ENCODE peak calls at places on chromosomes 5 and 9, in six cellular contexts. U, H, Z, Q, G and K are unnamed samples.

GRCh38 chr5:115948013-115948605 is 14.2 kb upstream of the LVRN start:
- DNase-seq in G (no peak), H (no peak), Q (no peak), U (no peak), Z (no peak), K (no peak)

GRCh38 chr9:137011130-137011529 is 14.8 kb upstream of the CLIC3 start:
- DNase-seq in G (no peak), Q (no peak), Z (no peak), U (no peak), H (no peak), K (no peak)

GRCh38 chr5:151056367-151057306 is 24.2 kb downstream of the TNIP1 start:
- DNase-seq in U (no peak), Q (no peak), Z (no peak), G (no peak), H (no peak), K (no peak)

GRCh38 chr9:95055851-95056551 is 261.5 kb downstream of the FANCC start:
- DNase-seq in H (no peak), U (no peak), G (no peak), Z (peak), Q (no peak), K (no peak)

GRCh38 chr9:33065157-33066076 is 11.1 kb downstream of the SMU1 start:
- DNase-seq in G (peak), Q (no peak), U (no peak), H (no peak), Z (no peak), K (peak)

GRCh38 chr5:1564182-1564748 is 40.5 kb upstream of the LPCAT1 start:
- DNase-seq in U (peak), G (no peak), Q (no peak), H (no peak), Z (no peak), K (no peak)

GRCh38 chr9:137240321-137240840 is 706 bp upstream of the TUBB4B start:
- DNase-seq in Q (peak), H (no peak), Z (peak), G (peak), U (peak), K (peak)

GRCh38 chr5:52800394-52801213 is 12.9 kb downstream of the ITGA1 start:
- DNase-seq in U (peak), Z (peak), G (peak), Q (peak), H (peak), K (peak)

GRCh38 chr5:168747987-168748777 is 169.0 kb upstream of the PANK3 start:
- DNase-seq in Q (peak), U (peak), Z (peak), H (peak), G (peak), K (peak)

GRCh38 chr9:5884191-5884590 is 6.5 kb upstream of the MLANA start:
- DNase-seq in G (no peak), H (no peak), U (peak), Q (no peak), Z (no peak), K (no peak)

GRCh38 chr5:159061186-159061796 is 38.4 kb downstream of the EBF1 start:
- DNase-seq in U (no peak), Z (peak), G (no peak), H (no peak), Q (peak), K (no peak)

GRCh38 chr9:38417003-38417965 is 7.0 kb downstream of the IGFBPL1 start:
- DNase-seq in H (peak), Z (peak), G (peak), Q (peak), U (peak), K (no peak)

GRCh38 chr9:69325409-69326212 is 596 bp downstream of the ENTREP1 start:
- DNase-seq in H (peak), U (no peak), G (no peak), Q (peak), Z (peak), K (peak)

GRCh38 chr5:8848362-8848761 is 697.5 kb downstream of the SEMA5A start:
- DNase-seq in U (no peak), Z (no peak), Q (peak), G (no peak), H (no peak), K (no peak)

GRCh38 chr5:131589510-131590348 is 45.3 kb downstream of the RAPGEF6 start:
- DNase-seq in G (peak), U (peak), Z (peak), H (peak), Q (peak), K (peak)

GRCh38 chr5:53616939-53617549 is 56.6 kb downstream of the NDUFS4 start:
- DNase-seq in U (no peak), H (peak), Z (no peak), G (no peak), Q (no peak), K (no peak)

GRCh38 chr5:82244854-82245635 is 33.1 kb downstream of the RPS23 start:
- DNase-seq in U (no peak), G (no peak), Z (no peak), H (peak), Q (no peak), K (no peak)

GRCh38 chr9:129482521-129483466 is 138.1 kb downstream of the C9orf50 start:
- DNase-seq in G (no peak), H (peak), Q (peak), Z (peak), U (peak), K (no peak)

GRCh38 chr9:75531588-75531987 is 358.9 kb upstream of the PCSK5 start:
- DNase-seq in U (no peak), G (no peak), Q (no peak), Z (no peak), H (no peak), K (no peak)

GRCh38 chr5:108687599-108688220 is 60.0 kb upstream of the FER start:
- DNase-seq in U (no peak), G (no peak), Z (no peak), H (peak), Q (no peak), K (no peak)

GRCh38 chr9:76704601-76705204 is 59.5 kb upstream of the PCA3 start:
- DNase-seq in U (peak), Q (peak), Z (peak), G (peak), H (peak), K (peak)

GRCh38 chr5:93158841-93159240 is 422.2 kb downstream of the NR2F1-AS1 start:
- DNase-seq in U (no peak), H (no peak), Q (no peak), G (no peak), Z (no peak), K (no peak)

GRCh38 chr9:121634800-121635261 is 16.6 kb upstream of the DAB2IP start:
- DNase-seq in H (peak), Z (peak), G (peak), U (peak), Q (peak), K (no peak)

GRCh38 chr5:73188764-73189521 is 15.9 kb downstream of the TMEM174 start:
- DNase-seq in U (no peak), Z (no peak), G (no peak), Q (no peak), H (peak), K (no peak)

GRCh38 chr5:14108170-14108996 is 34.8 kb upstream of the TRIO start:
- DNase-seq in G (peak), U (peak), Q (peak), H (peak), Z (peak), K (peak)

GRCh38 chr5:107913511-107913910 is 242.8 kb upstream of the EFNA5 start:
- DNase-seq in G (no peak), H (no peak), Q (no peak), Z (no peak), U (no peak), K (no peak)

GRCh38 chr5:18792145-18792544 is 1157.9 kb downstream of the TAF11L14 start:
- DNase-seq in Z (no peak), U (peak), G (no peak), H (no peak), Q (no peak), K (no peak)

GRCh38 chr9:127177682-127178265 is 55.3 kb upstream of the ANGPTL2 start:
- DNase-seq in G (no peak), Q (no peak), H (no peak), U (no peak), Z (no peak), K (no peak)

GRCh38 chr9:2722715-2723114 is 5.4 kb downstream of the KCNV2 start:
- DNase-seq in G (peak), H (peak), Z (peak), U (no peak), Q (no peak), K (no peak)

GRCh38 chr9:107005201-107005600 is 142.2 kb downstream of the ZNF462 start:
- DNase-seq in G (no peak), Q (no peak), H (no peak), Z (no peak), U (no peak), K (no peak)

GRCh38 chr9:107007361-107007760 is 144.4 kb downstream of the ZNF462 start:
- DNase-seq in Z (no peak), Q (peak), G (no peak), H (no peak), U (no peak), K (no peak)

GRCh38 chr9:107008447-107008846 is 145.5 kb downstream of the ZNF462 start:
- DNase-seq in Q (no peak), Z (no peak), H (no peak), U (no peak), G (no peak), K (no peak)

GRCh38 chr9:107007981-107008380 is 145.0 kb downstream of the ZNF462 start:
- DNase-seq in U (no peak), Z (no peak), Q (peak), H (no peak), G (no peak), K (no peak)
- TF ChIP-seq EZH2phosphoT487 in U (no peak), Z (no peak), Q (no peak), H (no peak), G (no peak), K (no peak)

GRCh38 chr5:45109636-45110035 is 300.9 kb downstream of the MRPS30 start:
- DNase-seq in G (no peak), Q (no peak), H (peak), Z (no peak), U (no peak), K (no peak)

GRCh38 chr5:45110399-45110798 is 301.7 kb downstream of the MRPS30 start:
- DNase-seq in Q (no peak), U (no peak), H (peak), Z (no peak), G (no peak), K (no peak)

GRCh38 chr5:45113726-45114125 is 305.0 kb downstream of the MRPS30 start:
- DNase-seq in U (no peak), Z (no peak), H (no peak), G (no peak), Q (no peak), K (no peak)

GRCh38 chr5:45105491-45105994 is 296.8 kb downstream of the MRPS30 start:
- DNase-seq in Q (no peak), H (no peak), U (no peak), G (no peak), Z (no peak), K (no peak)

GRCh38 chr5:45109062-45109461 is 300.3 kb downstream of the MRPS30 start:
- DNase-seq in H (peak), Q (no peak), U (no peak), Z (no peak), G (no peak), K (no peak)
- TF ChIP-seq EZH2phosphoT487 in H (no peak), Q (no peak), U (no peak), Z (no peak), G (no peak), K (no peak)

DNA sequence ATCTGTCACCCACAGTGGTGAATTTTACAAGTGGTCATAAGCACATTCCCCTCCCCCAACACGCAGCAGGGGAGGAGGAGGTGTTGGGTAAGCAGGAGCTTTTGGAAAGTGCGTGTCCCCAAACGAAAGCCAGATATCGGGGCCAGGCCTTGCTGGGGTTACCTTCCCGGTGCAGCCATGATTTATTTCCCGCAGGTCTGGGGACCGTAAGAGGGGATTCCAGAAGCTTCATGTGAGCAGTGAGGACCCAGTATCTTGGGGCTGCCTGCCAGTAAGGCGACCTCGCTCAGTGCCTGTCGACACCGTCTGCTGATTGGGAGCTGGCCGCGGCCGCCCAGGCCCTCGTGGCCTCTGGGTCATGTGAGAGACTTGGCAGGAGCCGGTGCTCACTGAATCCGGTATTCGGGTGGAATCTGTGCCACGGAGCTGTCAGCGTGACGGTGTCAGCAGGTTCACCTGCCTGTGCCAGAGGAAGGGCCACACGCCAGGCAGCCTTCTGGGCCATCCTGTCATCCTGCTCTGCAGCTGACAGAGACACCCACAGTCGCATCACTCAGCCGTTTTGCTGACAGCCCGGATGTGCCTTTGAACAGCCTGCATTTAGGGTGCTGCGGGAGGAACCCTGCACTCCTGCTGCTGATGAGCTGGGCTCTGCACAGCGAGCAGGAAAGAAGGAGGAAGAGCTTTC is 37.3 kb downstream of the SEC61B start:
- DNase-seq in H (peak), Q (no peak), G (peak), Z (no peak), U (no peak), K (peak)
- TF ChIP-seq EZH2phosphoT487 in H (no peak), Q (no peak), G (no peak), Z (no peak), U (no peak), K (no peak)

GRCh38 chr9:134899818-134900325 is 17.8 kb downstream of the FCN1 start:
- DNase-seq in H (no peak), Q (no peak), G (no peak), Z (no peak), U (no peak), K (no peak)
- TF ChIP-seq EZH2phosphoT487 in H (no peak), Q (no peak), G (no peak), Z (no peak), U (no peak), K (no peak)

DNA sequence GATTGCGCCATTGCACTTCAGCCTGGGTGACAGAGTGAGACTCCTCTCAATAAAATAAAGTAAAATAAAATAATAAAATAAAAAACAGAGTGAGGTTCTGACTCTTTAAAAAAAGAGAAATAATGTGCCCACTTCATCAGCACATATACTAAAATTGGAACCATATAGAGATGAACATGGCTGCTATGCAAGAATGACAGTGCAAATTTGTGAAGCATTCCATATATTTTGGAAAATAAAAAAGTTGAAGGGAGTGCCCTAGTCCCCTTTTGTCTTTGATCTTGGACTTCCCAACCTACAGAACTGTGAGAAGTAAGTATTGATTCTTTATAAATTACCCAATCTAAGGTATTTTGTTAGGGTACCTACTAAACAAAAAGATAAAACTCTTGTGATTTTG is 23.1 kb downstream of the BASP1 start:
- DNase-seq in G (no peak), H (no peak), Q (no peak), Z (no peak), U (no peak), K (no peak)
- TF ChIP-seq EZH2phosphoT487 in G (no peak), H (no peak), Q (no peak), Z (no peak), U (no peak), K (no peak)

GRCh38 chr5:102223542-102224444 is 72.3 kb downstream of the SLCO4C1 start:
- DNase-seq in Q (peak), H (peak), U (peak), Z (peak), G (peak), K (peak)
- TF ChIP-seq EZH2phosphoT487 in Q (no peak), H (no peak), U (no peak), Z (no peak), G (no peak), K (no peak)

GRCh38 chr5:67243349-67243748 is 46.8 kb upstream of the CD180 start:
- DNase-seq in H (no peak), U (no peak), Z (no peak), Q (no peak), G (no peak), K (no peak)

GRCh38 chr5:67238191-67238590 is 41.6 kb upstream of the CD180 start:
- DNase-seq in Q (no peak), H (no peak), G (no peak), Z (no peak), U (peak), K (no peak)

GRCh38 chr5:67241326-67241725 is 44.7 kb upstream of the CD180 start:
- DNase-seq in Z (no peak), U (no peak), G (no peak), H (no peak), Q (no peak), K (no peak)

GRCh38 chr5:67243944-67244343 is 47.3 kb upstream of the CD180 start:
- DNase-seq in Z (no peak), H (no peak), Q (no peak), U (no peak), G (no peak), K (no peak)

GRCh38 chr5:67240846-67241245 is 44.2 kb upstream of the CD180 start:
- DNase-seq in G (no peak), Q (no peak), U (no peak), H (no peak), Z (no peak), K (no peak)
- TF ChIP-seq EZH2phosphoT487 in G (no peak), Q (no peak), U (no peak), H (no peak), Z (no peak), K (no peak)

GRCh38 chr5:127153521-127153920 is 80.2 kb upstream of the C5orf63 start:
- DNase-seq in U (no peak), Z (no peak), Q (no peak), H (no peak), G (no peak), K (no peak)
- TF ChIP-seq EZH2phosphoT487 in U (no peak), Z (no peak), Q (no peak), H (no peak), G (no peak), K (no peak)

DNA sequence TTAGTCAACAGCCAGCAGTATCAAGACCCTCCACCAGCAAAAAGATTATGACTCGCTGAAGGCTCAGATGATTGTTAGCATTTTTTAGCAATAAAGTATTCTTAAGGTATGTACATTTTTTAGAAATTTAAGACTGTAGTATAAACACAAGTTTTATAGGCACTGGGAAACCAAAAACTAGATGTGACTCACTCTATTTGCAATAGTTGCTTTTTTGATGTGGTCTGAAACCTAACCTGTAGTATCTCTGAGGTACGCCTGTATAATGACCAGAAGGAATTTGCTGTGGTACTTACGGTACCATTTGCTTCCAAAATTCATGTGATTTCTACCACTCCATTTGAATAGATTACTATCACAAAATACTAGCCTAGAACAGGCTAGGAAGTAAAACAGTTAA is 60.8 kb downstream of the WDR41 start:
- DNase-seq in U (peak), Z (no peak), H (no peak), G (no peak), Q (no peak), K (no peak)
- TF ChIP-seq EZH2phosphoT487 in U (no peak), Z (no peak), H (no peak), G (no peak), Q (no peak), K (no peak)

GRCh38 chr5:171388816-171389168 is 1.1 kb downstream of the NPM1 start:
- DNase-seq in G (no peak), Q (peak), U (no peak), Z (no peak), H (no peak), K (no peak)
- TF ChIP-seq EZH2phosphoT487 in G (no peak), Q (no peak), U (no peak), Z (no peak), H (no peak), K (no peak)